ENCODE peak calls at places on chromosomes 1 and 21, in nine cellular contexts. T is choroid plexus epithelial cell; N is T-helper 2 cell; E is small intestine; L is effector memory CD8-positive, alpha-beta T cell; O is ecto neural progenitor cell; Q is EL; M is mesothelial cell of epicardium; H is HT1080. W is an unnamed sample.

GRCh38 chr1:109094377-109094803 is 3.8 kb downstream of the TMEM167B start:
- DNase-seq in T (peak; percentile 71), N (no peak), E (no peak), L (no peak), O (no peak), Q (peak; percentile 73), M (no peak), H (no peak), W (peak; percentile 46)

GRCh38 chr21:46154155-46154954 is 1.0 kb downstream of the FTCD start:
- DNase-seq in T (no peak), N (no peak), E (no peak), L (no peak), O (no peak), Q (no peak), M (no peak), H (no peak), W (no peak)

GRCh38 chr1:151510020-151510405 is 1.2 kb upstream of the CGN start:
- DNase-seq in T (no peak), N (no peak), E (peak; percentile 93), L (no peak), O (no peak), Q (no peak), M (no peak), H (no peak), W (no peak)

GRCh38 chr1:229059671-229060079 is 211.2 kb upstream of the RAB4A start:
- DNase-seq in T (peak; percentile 53), N (no peak), E (peak; percentile 19), L (no peak), O (no peak), Q (peak; percentile 6), M (no peak), H (no peak), W (peak; percentile 9)

GRCh38 chr1:21749859-21750468 is 33.0 kb downstream of the USP48 start:
- DNase-seq in T (no peak), N (no peak), E (no peak), L (no peak), O (no peak), Q (no peak), M (no peak), H (no peak), W (no peak)

GRCh38 chr1:66788231-66788939 is 12.7 kb downstream of the INSL5 start:
- DNase-seq in T (no peak), N (peak; percentile 35), E (no peak), L (no peak), O (no peak), Q (no peak), M (no peak), H (no peak), W (no peak)

GRCh38 chr1:15834406-15835204 is 12.9 kb upstream of the SPEN start:
- DNase-seq in T (peak; percentile 95), N (peak; percentile 76), E (peak; percentile 96), L (peak; percentile 78), O (peak; percentile 95), Q (peak; percentile 93), M (peak; percentile 84), H (peak; percentile 91), W (peak; percentile 93)

GRCh38 chr1:40983286-40983685 is 3.8 kb downstream of the CTPS1 start:
- DNase-seq in T (no peak), N (no peak), E (no peak), L (no peak), O (no peak), Q (no peak), M (no peak), H (no peak), W (peak; percentile 56)

GRCh38 chr1:78716186-78716585 is 66.6 kb downstream of the IFI44 start:
- DNase-seq in T (peak; percentile 60), N (no peak), E (no peak), L (no peak), O (no peak), Q (peak; percentile 82), M (no peak), H (no peak), W (peak; percentile 62)

W was measured in adipocyte.